ENCODE peak calls at places on chromosomes 16 and 17, in five cellular contexts. W, S, J, P and B are unnamed samples.

GRCh38 chr17:40529991-40530390 is 28.6 kb upstream of the TNS4 start:
- DNase-seq in W (no peak), S (no peak), J (no peak), P (no peak), B (no peak)

GRCh38 chr17:4152471-4152870 is 9.5 kb downstream of the CYB5D2 start:
- DNase-seq in W (no peak), S (no peak), J (no peak), P (no peak), B (no peak)

GRCh38 chr17:413706-414440 is 61.3 kb upstream of the RPH3AL start:
- DNase-seq in W (no peak), S (no peak), J (no peak), P (no peak), B (no peak)

GRCh38 chr17:1773755-1774181 is 11.9 kb downstream of the SERPINF1 start:
- DNase-seq in W (no peak), S (peak), J (no peak), P (no peak), B (no peak)

GRCh38 chr17:72388765-72389473 is 268.1 kb downstream of the SOX9 start:
- DNase-seq in W (no peak), S (no peak), J (peak), P (no peak), B (peak)

GRCh38 chr16:89738538-89739317 is 17.4 kb downstream of the ZNF276 start:
- DNase-seq in W (no peak), S (no peak), J (no peak), P (no peak), B (no peak)

GRCh38 chr16:12584488-12585233 is 219.0 kb downstream of the CPPED1 start:
- DNase-seq in W (peak), S (no peak), J (no peak), P (no peak), B (no peak)

GRCh38 chr17:29844339-29845048 is 85.5 kb downstream of the SSH2 start:
- DNase-seq in W (no peak), S (peak), J (no peak), P (no peak), B (no peak)

GRCh38 chr17:29037739-29038465 is 5.0 kb upstream of the PIPOX start:
- DNase-seq in W (no peak), S (no peak), J (no peak), P (no peak), B (no peak)

GRCh38 chr17:60766778-60767190 is 89.1 kb downstream of the BCAS3 start:
- DNase-seq in W (peak), S (no peak), J (no peak), P (no peak), B (no peak)

GRCh38 chr17:66789961-66790421 is 44.9 kb upstream of the CACNG5 start:
- DNase-seq in W (no peak), S (no peak), J (no peak), P (no peak), B (no peak)

GRCh38 chr16:11107781-11108465 is 148.1 kb downstream of the SOCS1 start:
- DNase-seq in W (no peak), S (no peak), J (no peak), P (no peak), B (no peak)

GRCh38 chr17:21210411-21211076 is 3.4 kb downstream of the TMEM11 start:
- DNase-seq in W (no peak), S (no peak), J (no peak), P (no peak), B (no peak)

GRCh38 chr17:82022310-82022980 is at the start of gene CENPX:
- DNase-seq in W (no peak), S (no peak), J (no peak), P (no peak), B (no peak)

GRCh38 chr17:2703606-2704005 is 8.0 kb downstream of the CLUH start:
- DNase-seq in W (no peak), S (no peak), J (no peak), P (no peak), B (no peak)

GRCh38 chr16:5509794-5510193 is 412.2 kb upstream of the EEF2KMT start:
- DNase-seq in W (no peak), S (no peak), J (no peak), P (no peak), B (no peak)

GRCh38 chr16:10322723-10323527 is 62.9 kb upstream of the ATF7IP2 start:
- DNase-seq in W (peak), S (no peak), J (no peak), P (no peak), B (no peak)

DNA sequence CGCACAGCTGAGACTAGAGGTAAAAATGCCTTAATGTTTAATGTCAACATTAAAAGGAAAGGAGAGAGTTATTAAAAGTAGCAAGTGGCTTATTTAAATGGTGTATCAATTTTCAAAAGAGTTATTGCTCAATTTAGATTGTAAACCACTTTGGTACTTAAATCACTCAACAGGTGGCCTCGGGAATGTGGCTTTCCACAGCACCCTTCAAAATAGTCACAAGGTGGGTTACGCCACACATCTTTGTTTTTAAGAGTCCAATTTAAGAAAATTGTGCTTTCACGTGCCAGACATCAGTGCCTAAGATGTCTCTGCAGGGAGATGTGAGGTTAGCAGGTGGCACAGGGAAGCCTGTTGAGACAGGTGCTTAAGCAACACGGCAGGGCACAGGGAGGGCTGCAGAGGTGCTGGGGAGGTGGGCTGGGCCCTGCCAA is 27.5 kb upstream of the ADCY7 start:
- DNase-seq in W (no peak), S (no peak), J (no peak), P (no peak), B (no peak)
- TF ChIP-seq HDAC2 in W (no peak), S (no peak), J (no peak), P (no peak), B (no peak)

GRCh38 chr16:26905336-26905735 is 161.4 kb upstream of the C16orf82 start:
- DNase-seq in W (no peak), S (no peak), J (no peak), P (no peak), B (no peak)
- TF ChIP-seq HDAC2 in W (no peak), S (no peak), J (no peak), P (no peak), B (no peak)

DNA sequence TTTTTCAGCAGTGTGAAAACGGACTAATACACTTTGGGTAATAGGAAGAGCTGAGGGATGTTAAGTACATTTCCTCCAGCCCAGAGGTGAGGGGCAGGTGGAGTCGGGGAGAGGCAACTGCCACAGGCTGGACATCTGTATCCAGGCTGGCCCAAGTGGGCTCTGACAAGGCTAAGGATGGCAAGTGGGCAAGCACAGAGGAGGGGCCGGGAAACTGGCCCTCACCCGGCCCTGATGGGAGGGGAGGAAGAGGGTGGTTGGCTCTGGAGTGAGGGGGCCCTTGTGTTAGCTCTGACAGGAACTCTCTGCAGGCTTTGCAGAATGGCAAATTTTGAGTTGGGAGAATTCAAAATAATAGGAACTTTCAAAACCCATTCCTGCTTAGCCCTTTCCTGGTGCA is 251.0 kb upstream of the TNRC6C start:
- DNase-seq in W (no peak), S (no peak), J (no peak), P (no peak), B (no peak)
- TF ChIP-seq HDAC2 in W (no peak), S (no peak), J (no peak), P (no peak), B (no peak)

DNA sequence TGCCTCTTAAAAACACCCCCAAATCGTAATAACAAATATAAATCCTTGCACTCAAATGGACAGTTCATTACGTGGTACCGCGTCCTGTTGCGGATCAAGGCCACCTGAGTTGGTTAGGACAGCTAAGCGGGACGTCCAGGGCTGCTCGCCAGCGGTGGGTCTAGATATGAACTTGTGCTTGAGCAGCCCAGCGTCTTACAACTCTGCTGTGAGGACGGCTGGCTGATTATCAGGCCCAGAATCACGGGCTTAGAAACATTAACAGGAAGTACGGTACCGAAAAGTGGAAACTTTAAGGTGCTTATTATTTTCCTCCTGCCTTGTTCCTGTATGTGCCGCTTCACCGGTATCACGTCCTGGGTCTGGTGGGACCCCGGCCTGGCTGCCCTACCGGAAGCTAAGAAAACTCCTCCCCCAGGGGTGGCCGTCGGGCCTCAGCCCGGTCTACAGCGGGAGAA is 832 bp upstream of the SRRM2 start:
- DNase-seq in W (peak), S (no peak), J (no peak), P (peak), B (peak)
- TF ChIP-seq HDAC2 in W (no peak), S (no peak), J (no peak), P (no peak), B (no peak)

GRCh38 chr17:42266918-42267766 is 9.0 kb downstream of the STAT5B start:
- DNase-seq in W (no peak), S (peak), J (no peak), P (no peak), B (peak)
- TF ChIP-seq HDAC2 in W (no peak), S (peak), J (no peak), P (no peak), B (no peak)

GRCh38 chr17:36703860-36704266 is 102.5 kb downstream of the MRM1 start:
- DNase-seq in W (no peak), S (peak), J (no peak), P (no peak), B (peak)
- TF ChIP-seq HDAC2 in W (no peak), S (no peak), J (no peak), P (no peak), B (no peak)

DNA sequence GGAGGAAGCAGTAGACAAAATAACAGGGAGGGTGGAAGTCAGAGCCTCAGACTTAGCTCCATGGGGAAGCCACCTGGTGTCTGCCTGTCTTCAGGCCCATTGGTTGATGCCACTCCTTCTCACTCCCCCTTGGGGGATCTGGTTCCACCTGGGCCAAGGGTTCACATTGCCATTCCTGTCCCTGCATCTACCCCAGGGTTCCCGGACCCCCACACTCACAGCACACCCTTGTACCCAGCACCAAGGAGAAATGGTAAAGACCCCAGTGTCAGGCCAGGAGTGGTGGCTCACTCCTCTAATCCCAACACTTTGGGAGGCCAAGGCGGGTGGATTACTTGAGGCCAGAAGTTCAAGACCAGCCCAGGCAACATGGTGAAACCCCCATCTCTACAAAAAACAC is 1.0 kb upstream of the CA7 start:
- DNase-seq in W (no peak), S (no peak), J (no peak), P (no peak), B (no peak)
- TF ChIP-seq HDAC2 in W (no peak), S (no peak), J (no peak), P (no peak), B (no peak)

GRCh38 chr17:33057564-33057963 is 65.9 kb downstream of the SPACA3 start:
- DNase-seq in W (no peak), S (no peak), J (no peak), P (no peak), B (no peak)

GRCh38 chr17:33053641-33054040 is 62.0 kb downstream of the SPACA3 start:
- DNase-seq in W (no peak), S (no peak), J (no peak), P (no peak), B (no peak)

GRCh38 chr17:33055746-33056145 is 64.1 kb downstream of the SPACA3 start:
- DNase-seq in W (no peak), S (no peak), J (no peak), P (no peak), B (no peak)

GRCh38 chr17:33055171-33055611 is 63.5 kb downstream of the SPACA3 start:
- DNase-seq in W (no peak), S (no peak), J (no peak), P (no peak), B (no peak)

GRCh38 chr17:33056392-33057146 is 64.9 kb downstream of the SPACA3 start:
- DNase-seq in W (peak), S (no peak), J (no peak), P (no peak), B (no peak)
- TF ChIP-seq HDAC2 in W (no peak), S (no peak), J (no peak), P (no peak), B (no peak)

DNA sequence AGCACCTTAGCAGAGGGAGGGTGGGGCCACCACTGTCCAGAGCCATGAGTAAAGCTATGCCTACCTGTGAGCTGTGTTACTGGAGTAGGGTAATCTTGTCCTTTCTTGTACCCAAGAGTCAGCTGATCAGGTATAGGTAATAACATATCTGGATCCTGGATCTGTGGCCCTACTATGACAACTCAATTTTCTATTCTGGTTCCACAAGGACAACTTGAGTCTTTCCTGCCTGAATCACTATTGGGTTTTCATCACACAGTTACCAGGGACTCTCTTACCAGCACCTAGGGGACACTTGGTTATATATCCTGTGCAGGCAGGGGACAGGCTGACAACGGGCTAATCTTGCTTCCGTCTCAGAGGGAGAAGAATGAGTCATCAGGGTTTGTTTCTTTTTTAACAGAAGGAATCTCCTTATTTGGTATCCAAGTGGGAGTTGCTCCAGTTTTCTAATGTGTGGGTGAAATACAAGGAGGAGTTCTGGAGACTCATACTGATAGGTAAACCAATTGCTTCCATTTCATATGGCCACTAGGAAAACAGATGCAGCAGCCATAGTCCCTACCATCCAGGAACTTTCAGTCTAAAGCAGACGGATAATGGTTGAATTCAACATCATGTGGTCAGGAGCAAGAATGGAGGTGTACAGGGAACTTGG is 6.8 kb downstream of the ZNF267 start:
- DNase-seq in W (no peak), S (peak), J (peak), P (no peak), B (no peak)
- TF ChIP-seq HDAC2 in W (no peak), S (no peak), J (no peak), P (no peak), B (no peak)

DNA sequence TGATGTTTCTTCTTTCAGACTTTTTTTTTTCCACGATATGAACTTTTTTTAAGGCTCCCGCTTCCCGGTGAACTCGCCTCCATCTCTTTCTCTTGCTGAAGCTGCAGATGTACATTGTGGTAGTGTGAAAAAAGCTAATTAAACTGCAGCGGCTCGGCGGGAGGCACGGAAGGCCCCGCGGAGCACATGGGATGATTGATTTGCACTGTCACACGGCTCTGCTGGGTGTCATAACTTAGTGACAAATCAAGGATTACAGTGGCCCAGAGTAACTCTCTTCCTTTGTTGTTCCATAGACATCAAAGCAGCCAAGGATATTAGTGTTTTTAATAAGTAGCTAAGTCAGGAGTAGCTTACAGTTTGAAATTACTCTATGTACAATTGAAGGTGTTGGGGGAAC is 196.2 kb downstream of the AXIN2 start:
- DNase-seq in W (no peak), S (no peak), J (no peak), P (no peak), B (no peak)
- TF ChIP-seq HDAC2 in W (no peak), S (no peak), J (no peak), P (no peak), B (no peak)